ENCODE peak calls at places on chromosomes 5 and 9, in seven cellular contexts. Y is cardiac muscle cell, E is neuronal stem cell, G is adrenal gland, U is uterus, Z is PC-3, P is esophagus squamous epithelium. Q is an unnamed sample.

GRCh38 chr5:76402251-76402879 is 720 bp upstream of the IQGAP2 start:
- DNase-seq in Y (no peak), E (peak; percentile 54), G (peak; percentile 40), U (no peak), Z (no peak), P (no peak), Q (peak; percentile 85)

GRCh38 chr5:172533058-172533398 is 78.7 kb upstream of the SH3PXD2B start:
- DNase-seq in Y (no peak), E (no peak), G (no peak), U (no peak), Z (no peak), P (no peak), Q (no peak)

GRCh38 chr5:81779125-81779934 is 28.4 kb upstream of the SSBP2 start:
- DNase-seq in Y (peak; percentile 51), E (no peak), G (peak; percentile 79), U (peak; percentile 71), Z (peak; percentile 15), P (peak; percentile 6), Q (peak; percentile 6)

GRCh38 chr5:15683332-15683731 is 183.4 kb downstream of the FBXL7 start:
- DNase-seq in Y (peak; percentile 78), E (peak; percentile 6), G (no peak), U (no peak), Z (no peak), P (no peak), Q (no peak)

GRCh38 chr9:137505421-137506140 is 44.6 kb downstream of the PNPLA7 start:
- DNase-seq in Y (no peak), E (no peak), G (no peak), U (no peak), Z (no peak), P (no peak), Q (no peak)

GRCh38 chr9:85425153-85425611 is 316.6 kb downstream of the AGTPBP1 start:
- DNase-seq in Y (peak; percentile 64), E (peak; percentile 64), G (peak; percentile 67), U (no peak), Z (peak; percentile 75), P (no peak), Q (no peak)

GRCh38 chr5:55983986-55984385 is 10.8 kb downstream of the IL6ST start:
- DNase-seq in Y (no peak), E (no peak), G (no peak), U (no peak), Z (no peak), P (no peak), Q (no peak)

GRCh38 chr9:3124006-3124405 is 280.1 kb upstream of the PUM3 start:
- DNase-seq in Y (no peak), E (no peak), G (no peak), U (no peak), Z (no peak), P (no peak), Q (no peak)

GRCh38 chr5:143066556-143067281 is 296.5 kb downstream of the ARHGAP26 start:
- DNase-seq in Y (no peak), E (no peak), G (peak; percentile 9), U (peak; percentile 26), Z (no peak), P (no peak), Q (no peak)

GRCh38 chr9:33025572-33026347 is 687 bp downstream of the DNAJA1 start:
- DNase-seq in Y (peak; percentile 45), E (no peak), G (peak; percentile 61), U (peak; percentile 57), Z (peak; percentile 46), P (no peak), Q (peak; percentile 88)

GRCh38 chr5:65925094-65925600 is 1.2 kb upstream of the ERBIN start:
- DNase-seq in Y (peak; percentile 82), E (peak; percentile 63), G (peak; percentile 73), U (peak; percentile 65), Z (peak; percentile 28), P (peak; percentile 36), Q (peak; percentile 55)

GRCh38 chr9:126401107-126401506 is 74.5 kb downstream of the MVB12B start:
- DNase-seq in Y (no peak), E (no peak), G (no peak), U (no peak), Z (no peak), P (no peak), Q (no peak)

GRCh38 chr5:36602711-36603321 is 3.6 kb upstream of the SLC1A3 start:
- DNase-seq in Y (no peak), E (no peak), G (peak; percentile 33), U (no peak), Z (peak; percentile 28), P (no peak), Q (no peak)

GRCh38 chr5:31404325-31404724 is 127.6 kb downstream of the DROSHA start:
- DNase-seq in Y (peak; percentile 38), E (no peak), G (no peak), U (no peak), Z (no peak), P (no peak), Q (no peak)

GRCh38 chr5:162948677-162949076 is 488.7 kb upstream of the CCNG1 start:
- DNase-seq in Y (no peak), E (no peak), G (no peak), U (no peak), Z (no peak), P (no peak), Q (no peak)

GRCh38 chr5:39199335-39199734 is 20.0 kb downstream of the FYB1 start:
- DNase-seq in Y (no peak), E (no peak), G (no peak), U (no peak), Z (no peak), P (no peak), Q (no peak)

GRCh38 chr9:123011878-123012528 is 21.5 kb upstream of the GPR21 start:
- DNase-seq in Y (peak; percentile 57), E (no peak), G (no peak), U (no peak), Z (no peak), P (no peak), Q (no peak)

GRCh38 chr9:130431536-130432303 is 13.0 kb upstream of the ASS1 start:
- DNase-seq in Y (no peak), E (no peak), G (no peak), U (no peak), Z (no peak), P (no peak), Q (no peak)

GRCh38 chr9:130432362-130432761 is 12.4 kb upstream of the ASS1 start:
- DNase-seq in Y (no peak), E (no peak), G (no peak), U (no peak), Z (peak; percentile 25), P (no peak), Q (no peak)

GRCh38 chr9:130432796-130433167 is 12.0 kb upstream of the ASS1 start:
- DNase-seq in Y (no peak), E (no peak), G (no peak), U (no peak), Z (no peak), P (no peak), Q (no peak)

GRCh38 chr9:130433947-130434262 is 10.9 kb upstream of the ASS1 start:
- DNase-seq in Y (no peak), E (no peak), G (no peak), U (no peak), Z (no peak), P (no peak), Q (no peak)

DNA sequence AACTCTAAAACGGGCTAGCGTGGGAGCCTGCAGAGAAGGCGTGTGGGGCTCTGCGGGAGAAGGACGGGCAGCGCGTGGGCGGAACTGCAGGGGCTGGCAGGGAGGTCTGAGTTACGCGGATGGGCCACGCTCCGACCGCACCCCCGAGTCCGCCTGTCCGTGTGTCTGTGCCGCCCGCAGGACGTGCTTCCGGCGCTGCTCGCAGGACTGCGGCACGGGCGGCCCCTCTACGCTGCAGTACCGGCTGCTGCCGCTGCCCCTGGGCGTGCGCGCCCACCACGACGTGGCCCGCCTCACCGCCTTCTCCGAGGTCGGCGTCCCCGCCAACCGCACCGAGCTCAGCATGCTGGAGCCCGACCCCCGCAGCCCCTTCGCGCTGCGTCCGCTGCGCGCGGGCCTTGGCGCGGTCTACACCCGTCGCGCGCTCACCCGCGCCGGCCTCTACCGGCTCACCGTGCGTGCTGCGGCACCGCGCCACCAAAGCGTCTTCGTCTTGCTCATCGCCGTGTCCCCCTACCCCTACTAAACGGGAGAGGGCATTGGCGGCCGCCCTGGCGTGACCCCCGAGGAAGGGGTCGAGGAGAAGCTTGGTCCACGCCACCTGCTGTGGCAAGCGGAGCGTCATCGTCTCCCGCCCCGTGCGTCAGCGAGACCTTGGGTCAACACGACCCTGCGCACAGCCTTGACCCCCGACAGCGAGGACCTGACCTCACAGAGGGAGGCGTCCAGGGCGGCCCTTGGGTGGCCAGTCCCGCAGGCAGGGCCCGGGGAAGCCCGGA is 11.4 kb upstream of the ASS1 start:
- DNase-seq in Y (peak; percentile 69), E (peak; percentile 64), G (peak; percentile 61), U (no peak), Z (peak; percentile 39), P (no peak), Q (peak; percentile 15)
- H3K4me3 ChIP-seq in Y (peak overlapping the region; percentile 33), E (peak overlapping the region; percentile 78), G (no peak overlapping the region), U (no peak overlapping the region), Z (peak overlapping the region; percentile 51), P (peak overlapping the region; percentile 26), Q (no peak overlapping the region)

DNA sequence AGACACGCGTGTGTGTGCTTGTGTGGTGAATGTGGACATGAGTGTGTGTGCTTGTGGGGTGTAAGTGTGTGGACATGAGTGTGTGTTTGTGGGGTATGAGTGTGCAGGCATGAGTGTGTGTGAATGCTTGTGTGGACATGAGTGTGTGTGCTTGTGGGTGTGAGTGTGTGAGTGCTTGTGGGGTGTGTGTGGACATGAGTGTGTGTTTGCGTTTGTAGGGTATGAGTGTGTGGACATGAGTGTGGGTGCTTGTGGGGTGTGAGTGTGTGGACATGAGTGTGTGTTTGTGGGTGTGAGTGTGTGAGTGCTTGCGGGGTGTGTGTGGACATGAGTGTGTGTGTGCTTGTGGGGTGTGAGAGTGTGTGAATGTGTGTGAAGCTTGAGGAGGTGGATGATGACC is 29.8 kb upstream of the TIFAB start:
- DNase-seq in Y (no peak), E (no peak), G (no peak), U (no peak), Z (no peak), P (no peak), Q (no peak)
- H3K4me1 ChIP-seq in Y (peaks cover 12% of the 10 kb centered on the region), E (peaks cover 7% of the 10 kb centered on the region), G (no peaks in the 10 kb centered on the region), U (no peaks in the 10 kb centered on the region), Z (no peaks in the 10 kb centered on the region), P (no peaks in the 10 kb centered on the region), Q (no peaks in the 10 kb centered on the region)

DNA sequence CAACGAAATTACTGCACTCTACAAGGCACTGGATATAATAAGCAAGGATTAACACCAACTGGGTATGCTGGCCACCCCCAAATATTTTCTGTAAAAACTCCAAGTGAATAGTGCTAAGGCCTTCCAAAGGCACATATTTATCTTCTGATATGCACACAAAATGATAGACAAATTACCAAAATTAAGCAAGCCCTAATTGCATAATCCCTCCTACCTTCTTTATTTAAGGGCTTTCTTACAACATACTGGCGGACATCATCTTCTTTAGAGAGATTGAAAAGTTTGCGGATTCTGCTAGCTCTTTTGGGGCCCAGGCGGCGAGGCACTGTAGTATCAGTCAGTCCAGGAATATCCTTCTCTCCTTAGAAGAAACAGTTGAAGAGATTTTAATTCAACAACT is 1.9 kb downstream of the RPS6 start:
- DNase-seq in Y (no peak), E (no peak), G (no peak), U (no peak), Z (no peak), P (no peak), Q (no peak)
- H3K4me3 ChIP-seq in Y (peak overlapping the region; percentile 72), E (no peak overlapping the region), G (no peak overlapping the region), U (no peak overlapping the region), Z (peak overlapping the region; percentile 94), P (no peak overlapping the region), Q (peak overlapping the region; percentile 97)

DNA sequence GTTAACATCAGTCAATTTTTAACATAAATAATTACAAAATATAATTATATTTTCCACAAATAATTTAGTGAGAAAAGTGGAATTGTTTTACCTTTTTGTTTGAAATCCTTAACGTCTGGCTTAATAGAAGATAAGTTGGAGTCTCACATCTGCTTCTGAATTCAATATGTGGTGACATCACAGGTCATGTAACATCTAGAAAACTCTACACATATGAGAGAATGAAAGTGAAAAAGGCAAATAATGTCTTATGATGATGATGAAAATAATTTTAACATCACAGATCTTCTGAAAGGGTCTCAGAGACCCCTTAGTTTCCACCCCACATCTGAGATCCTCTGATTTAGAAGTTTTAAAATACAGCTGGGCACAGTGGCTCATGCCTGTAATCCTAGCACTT is 81.5 kb downstream of the PRKACG start:
- DNase-seq in Y (no peak), E (no peak), G (no peak), U (no peak), Z (no peak), P (no peak), Q (no peak)
- H3K4me1 ChIP-seq in Y (no peaks in the 10 kb centered on the region), E (no peaks in the 10 kb centered on the region), G (peaks cover 15% of the 10 kb centered on the region), U (no peaks in the 10 kb centered on the region), Z (no peaks in the 10 kb centered on the region), P (no peaks in the 10 kb centered on the region), Q (peaks cover 9% of the 10 kb centered on the region)

Q was measured in CD8-positive, alpha-beta memory T cell.